ENCODE peak calls at places on chromosomes 3 and 15, in eight cellular contexts. One of them, this sample, is unnamed.
A peak's percentile ranks its signal among the peaks of the same experiment; 100 is the strongest.

GRCh38 chr15:34883633-34884032 is 85.9 kb downstream of the AQR start:
- DNase-seq in A549: no peak
- DNase-seq in esophagus squamous epithelium: no peak
- DNase-seq in stomach: no peak
- DNase-seq in CD8-positive, alpha-beta T cell: no peak
- DNase-seq in HAP-1: no peak
- DNase-seq in upper lobe of right lung: no peak
- DNase-seq in GM23338: no peak
- DNase-seq in this sample: no peak

GRCh38 chr15:101597360-101597928 is 54.7 kb downstream of the TM2D3 start:
- DNase-seq in A549: no peak
- DNase-seq in esophagus squamous epithelium: no peak
- DNase-seq in stomach: no peak
- DNase-seq in CD8-positive, alpha-beta T cell: no peak
- DNase-seq in HAP-1: no peak
- DNase-seq in upper lobe of right lung: no peak
- DNase-seq in GM23338: no peak
- DNase-seq in this sample: no peak

GRCh38 chr3:48178072-48178471 is 10.1 kb downstream of the CDC25A start:
- DNase-seq in A549: no peak
- DNase-seq in esophagus squamous epithelium: no peak
- DNase-seq in stomach: no peak
- DNase-seq in CD8-positive, alpha-beta T cell: no peak
- DNase-seq in HAP-1: no peak
- DNase-seq in upper lobe of right lung: no peak
- DNase-seq in GM23338: no peak
- DNase-seq in this sample: no peak

GRCh38 chr15:78715930-78716329 is 74.9 kb upstream of the CHRNB4 start:
- DNase-seq in A549: no peak
- DNase-seq in esophagus squamous epithelium: no peak
- DNase-seq in stomach: no peak
- DNase-seq in CD8-positive, alpha-beta T cell: no peak
- DNase-seq in HAP-1: no peak
- DNase-seq in upper lobe of right lung: no peak
- DNase-seq in GM23338: no peak
- DNase-seq in this sample: no peak

GRCh38 chr3:181741428-181741827 is 29.7 kb downstream of the SOX2 start:
- DNase-seq in A549: no peak
- DNase-seq in esophagus squamous epithelium: no peak
- DNase-seq in stomach: no peak
- DNase-seq in CD8-positive, alpha-beta T cell: no peak
- DNase-seq in HAP-1: no peak
- DNase-seq in upper lobe of right lung: no peak
- DNase-seq in GM23338: no peak
- DNase-seq in this sample: no peak

GRCh38 chr15:41233367-41233771 is 2.3 kb downstream of the CHP1 start:
- DNase-seq in A549: no peak
- DNase-seq in esophagus squamous epithelium: no peak
- DNase-seq in stomach: no peak
- DNase-seq in CD8-positive, alpha-beta T cell: no peak
- DNase-seq in HAP-1: no peak
- DNase-seq in upper lobe of right lung: no peak
- DNase-seq in GM23338: no peak
- DNase-seq in this sample: no peak

GRCh38 chr3:62051506-62051905 is 321.8 kb downstream of the FEZF2 start:
- DNase-seq in A549: no peak
- DNase-seq in esophagus squamous epithelium: no peak
- DNase-seq in stomach: peak; percentile 58
- DNase-seq in CD8-positive, alpha-beta T cell: no peak
- DNase-seq in HAP-1: peak; percentile 36
- DNase-seq in upper lobe of right lung: no peak
- DNase-seq in GM23338: peak; percentile 67
- DNase-seq in this sample: no peak

GRCh38 chr3:187064210-187065115 is 74.8 kb downstream of the RPL39L start:
- DNase-seq in A549: no peak
- DNase-seq in esophagus squamous epithelium: no peak
- DNase-seq in stomach: no peak
- DNase-seq in CD8-positive, alpha-beta T cell: no peak
- DNase-seq in HAP-1: no peak
- DNase-seq in upper lobe of right lung: no peak
- DNase-seq in GM23338: peak; percentile 27
- DNase-seq in this sample: no peak

GRCh38 chr3:36401056-36401455 is 20.8 kb downstream of the STAC start:
- DNase-seq in A549: no peak
- DNase-seq in esophagus squamous epithelium: no peak
- DNase-seq in stomach: no peak
- DNase-seq in CD8-positive, alpha-beta T cell: no peak
- DNase-seq in HAP-1: no peak
- DNase-seq in upper lobe of right lung: no peak
- DNase-seq in GM23338: no peak
- DNase-seq in this sample: no peak

GRCh38 chr3:56862352-56863062 is 60.8 kb upstream of the ARHGEF3 start:
- DNase-seq in A549: no peak
- DNase-seq in esophagus squamous epithelium: no peak
- DNase-seq in stomach: no peak
- DNase-seq in CD8-positive, alpha-beta T cell: no peak
- DNase-seq in HAP-1: no peak
- DNase-seq in upper lobe of right lung: no peak
- DNase-seq in GM23338: no peak
- DNase-seq in this sample: no peak

GRCh38 chr15:52071570-52071969 is 41.0 kb downstream of the BCL2L10 start:
- DNase-seq in A549: no peak
- DNase-seq in esophagus squamous epithelium: no peak
- DNase-seq in stomach: peak; percentile 71
- DNase-seq in CD8-positive, alpha-beta T cell: no peak
- DNase-seq in HAP-1: no peak
- DNase-seq in upper lobe of right lung: no peak
- DNase-seq in GM23338: no peak
- DNase-seq in this sample: no peak
- H3K4me3 ChIP-seq in A549: no peak overlapping the region
- H3K4me3 ChIP-seq in esophagus squamous epithelium: no peak overlapping the region
- H3K4me3 ChIP-seq in stomach: no peak overlapping the region
- H3K4me3 ChIP-seq in CD8-positive, alpha-beta T cell: no peak overlapping the region
- H3K4me3 ChIP-seq in HAP-1: no peak overlapping the region
- H3K4me3 ChIP-seq in upper lobe of right lung: no peak overlapping the region
- H3K4me3 ChIP-seq in GM23338: no peak overlapping the region
- H3K4me3 ChIP-seq in this sample: no peak overlapping the region

DNA sequence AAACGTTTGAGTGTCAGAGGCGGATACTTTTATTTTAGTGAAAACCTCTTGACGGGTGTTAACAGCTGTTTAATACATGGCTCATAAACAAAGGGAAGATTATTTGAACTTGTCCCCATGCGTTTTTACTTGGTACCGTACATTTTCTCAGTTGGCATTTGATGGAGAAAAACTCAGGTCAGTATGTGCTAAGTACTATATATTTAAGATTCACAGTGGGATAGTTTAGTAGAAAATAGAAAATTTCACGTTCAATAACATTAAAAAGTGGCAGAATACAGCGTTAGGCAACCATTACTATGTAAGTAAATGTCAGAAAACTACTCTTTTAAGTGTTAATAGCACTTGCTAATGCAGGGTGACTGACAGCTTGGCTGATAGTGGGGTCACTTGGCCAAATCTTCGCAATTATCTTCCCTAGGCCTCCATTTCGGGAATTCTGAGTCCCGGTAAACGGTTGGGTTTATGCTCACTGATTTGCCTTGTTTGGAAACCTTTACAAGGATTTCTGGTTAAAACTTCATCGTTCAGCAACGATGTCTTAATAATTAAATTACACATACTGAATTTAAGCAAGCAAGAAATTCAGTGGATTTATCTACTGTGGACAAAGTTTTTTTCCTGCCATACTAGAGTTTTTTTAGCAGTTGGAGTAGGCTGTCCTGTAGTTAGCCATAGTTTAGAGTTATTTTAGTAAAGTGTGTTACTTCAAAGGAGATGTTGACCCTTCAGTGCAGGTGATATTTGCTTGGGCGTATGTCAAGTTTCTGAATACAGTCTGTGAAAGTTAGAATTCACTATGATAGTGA is 4.9 kb downstream of the CHD2 start:
- DNase-seq in A549: no peak
- DNase-seq in esophagus squamous epithelium: no peak
- DNase-seq in stomach: no peak
- DNase-seq in CD8-positive, alpha-beta T cell: no peak
- DNase-seq in HAP-1: no peak
- DNase-seq in upper lobe of right lung: no peak
- DNase-seq in GM23338: no peak
- DNase-seq in this sample: no peak
- H3K4me1 ChIP-seq in A549: peaks cover 50% of the 10 kb centered on the region
- H3K4me1 ChIP-seq in esophagus squamous epithelium: peaks cover 75% of the 10 kb centered on the region
- H3K4me1 ChIP-seq in stomach: peaks cover 65% of the 10 kb centered on the region
- H3K4me1 ChIP-seq in CD8-positive, alpha-beta T cell: peaks cover 59% of the 10 kb centered on the region
- H3K4me1 ChIP-seq in HAP-1: peaks cover 45% of the 10 kb centered on the region
- H3K4me1 ChIP-seq in upper lobe of right lung: peaks cover 51% of the 10 kb centered on the region
- H3K4me1 ChIP-seq in GM23338: peaks cover 39% of the 10 kb centered on the region
- H3K4me1 ChIP-seq in this sample: peaks cover 11% of the 10 kb centered on the region

GRCh38 chr15:28107894-28108255 is 8.8 kb upstream of the OCA2 start:
- DNase-seq in A549: no peak
- DNase-seq in esophagus squamous epithelium: no peak
- DNase-seq in stomach: no peak
- DNase-seq in CD8-positive, alpha-beta T cell: no peak
- DNase-seq in HAP-1: no peak
- DNase-seq in upper lobe of right lung: no peak
- DNase-seq in GM23338: no peak
- DNase-seq in this sample: no peak

GRCh38 chr15:28107111-28107893 is 8.2 kb upstream of the OCA2 start:
- DNase-seq in A549: no peak
- DNase-seq in esophagus squamous epithelium: no peak
- DNase-seq in stomach: no peak
- DNase-seq in CD8-positive, alpha-beta T cell: no peak
- DNase-seq in HAP-1: no peak
- DNase-seq in upper lobe of right lung: peak; percentile 68
- DNase-seq in GM23338: peak; percentile 63
- DNase-seq in this sample: peak; percentile 64

GRCh38 chr15:28105224-28105791 is 6.2 kb upstream of the OCA2 start:
- DNase-seq in A549: no peak
- DNase-seq in esophagus squamous epithelium: no peak
- DNase-seq in stomach: no peak
- DNase-seq in CD8-positive, alpha-beta T cell: no peak
- DNase-seq in HAP-1: no peak
- DNase-seq in upper lobe of right lung: no peak
- DNase-seq in GM23338: no peak
- DNase-seq in this sample: peak; percentile 55

GRCh38 chr15:28105793-28106192 is 6.7 kb upstream of the OCA2 start:
- DNase-seq in A549: no peak
- DNase-seq in esophagus squamous epithelium: no peak
- DNase-seq in stomach: no peak
- DNase-seq in CD8-positive, alpha-beta T cell: no peak
- DNase-seq in HAP-1: no peak
- DNase-seq in upper lobe of right lung: no peak
- DNase-seq in GM23338: no peak
- DNase-seq in this sample: no peak

DNA sequence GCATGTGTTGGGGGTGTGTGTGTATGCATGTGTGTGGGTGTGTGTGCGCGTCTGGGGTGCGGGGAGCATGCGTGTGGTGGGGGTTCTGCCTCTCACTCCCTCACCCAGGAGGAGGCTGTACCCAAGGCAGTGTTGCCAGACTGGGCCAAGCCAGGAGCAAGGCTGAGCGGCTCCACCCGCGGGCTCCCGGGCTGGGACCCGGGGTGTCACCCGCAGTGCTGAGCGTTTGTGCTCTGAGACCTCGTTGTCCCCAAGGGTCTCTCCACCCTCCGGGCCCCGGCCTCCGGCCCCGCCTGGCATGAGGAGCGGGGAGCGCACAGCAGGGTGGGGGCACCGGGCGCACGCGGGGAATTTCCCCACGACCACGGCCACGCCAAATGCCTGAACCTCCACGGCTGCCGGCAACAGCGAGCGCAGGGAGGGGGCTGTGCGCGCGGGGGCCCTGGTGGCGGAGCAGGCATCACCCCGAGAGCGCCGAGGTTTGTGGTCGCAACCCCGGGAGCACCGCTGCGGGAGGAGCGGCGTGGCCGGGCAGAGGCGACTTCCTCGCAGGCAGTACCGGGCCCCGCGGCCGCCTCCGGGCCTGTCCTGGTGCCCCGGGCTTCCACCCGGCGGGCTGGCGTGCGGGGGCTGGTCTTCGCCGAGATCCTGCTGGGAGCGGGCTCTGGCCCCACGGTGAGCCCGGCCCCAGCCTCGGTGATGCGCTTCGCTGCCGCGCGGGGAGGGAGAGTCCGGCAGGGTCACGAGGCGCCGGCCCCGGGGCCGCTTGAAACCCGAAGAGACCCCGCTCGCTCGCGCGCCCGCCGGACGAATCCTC is 7.4 kb upstream of the OCA2 start:
- DNase-seq in A549: peak; percentile 51
- DNase-seq in esophagus squamous epithelium: no peak
- DNase-seq in stomach: no peak
- DNase-seq in CD8-positive, alpha-beta T cell: no peak
- DNase-seq in HAP-1: no peak
- DNase-seq in upper lobe of right lung: peak; percentile 65
- DNase-seq in GM23338: peak; percentile 34
- DNase-seq in this sample: no peak
- H3K4me3 ChIP-seq in A549: peak overlapping the region; percentile 42
- H3K4me3 ChIP-seq in esophagus squamous epithelium: peak overlapping the region; percentile 76
- H3K4me3 ChIP-seq in stomach: peak overlapping the region; percentile 51
- H3K4me3 ChIP-seq in CD8-positive, alpha-beta T cell: peak overlapping the region; percentile 53
- H3K4me3 ChIP-seq in HAP-1: no peak overlapping the region
- H3K4me3 ChIP-seq in upper lobe of right lung: peak overlapping the region; percentile 57
- H3K4me3 ChIP-seq in GM23338: peak overlapping the region; percentile 72
- H3K4me3 ChIP-seq in this sample: peak overlapping the region; percentile 75

GRCh38 chr3:171834461-171834801 is 8.7 kb upstream of the TMEM212 start:
- DNase-seq in A549: no peak
- DNase-seq in esophagus squamous epithelium: no peak
- DNase-seq in stomach: no peak
- DNase-seq in CD8-positive, alpha-beta T cell: no peak
- DNase-seq in HAP-1: no peak
- DNase-seq in upper lobe of right lung: no peak
- DNase-seq in GM23338: no peak
- DNase-seq in this sample: no peak

GRCh38 chr3:171833006-171833405 is 10.1 kb upstream of the TMEM212 start:
- DNase-seq in A549: no peak
- DNase-seq in esophagus squamous epithelium: no peak
- DNase-seq in stomach: no peak
- DNase-seq in CD8-positive, alpha-beta T cell: no peak
- DNase-seq in HAP-1: no peak
- DNase-seq in upper lobe of right lung: no peak
- DNase-seq in GM23338: no peak
- DNase-seq in this sample: no peak

GRCh38 chr3:171829841-171830559 is 13.1 kb upstream of the TMEM212 start:
- DNase-seq in A549: peak; percentile 68
- DNase-seq in esophagus squamous epithelium: no peak
- DNase-seq in stomach: peak; percentile 74
- DNase-seq in CD8-positive, alpha-beta T cell: no peak
- DNase-seq in HAP-1: peak; percentile 74
- DNase-seq in upper lobe of right lung: peak; percentile 79
- DNase-seq in GM23338: peak; percentile 86
- DNase-seq in this sample: peak; percentile 75

GRCh38 chr3:171833775-171834460 is 9.2 kb upstream of the TMEM212 start:
- DNase-seq in A549: no peak
- DNase-seq in esophagus squamous epithelium: no peak
- DNase-seq in stomach: no peak
- DNase-seq in CD8-positive, alpha-beta T cell: no peak
- DNase-seq in HAP-1: no peak
- DNase-seq in upper lobe of right lung: no peak
- DNase-seq in GM23338: peak; percentile 42
- DNase-seq in this sample: no peak

DNA sequence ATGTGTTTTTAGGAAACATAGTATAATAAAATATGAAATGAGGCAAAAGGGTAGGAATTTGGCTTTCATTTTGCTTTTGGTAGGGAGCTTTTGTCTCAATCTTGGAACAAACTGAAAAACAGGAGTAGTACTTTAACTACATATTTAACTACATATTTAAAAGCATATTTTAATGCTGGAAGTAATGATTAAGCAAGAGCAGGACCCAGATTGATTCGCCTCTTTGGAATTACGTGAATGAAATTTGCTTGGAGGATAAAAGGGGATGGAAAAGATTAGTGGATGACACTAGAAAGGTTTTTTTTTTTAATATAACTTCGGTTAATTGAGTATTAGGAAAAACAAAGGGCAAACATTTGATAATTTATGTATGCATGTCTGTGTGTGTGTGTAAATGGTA is 11.2 kb upstream of the TMEM212 start:
- DNase-seq in A549: no peak
- DNase-seq in esophagus squamous epithelium: no peak
- DNase-seq in stomach: no peak
- DNase-seq in CD8-positive, alpha-beta T cell: no peak
- DNase-seq in HAP-1: no peak
- DNase-seq in upper lobe of right lung: no peak
- DNase-seq in GM23338: no peak
- DNase-seq in this sample: no peak
- H3K4me1 ChIP-seq in A549: peaks cover 48% of the 10 kb centered on the region
- H3K4me1 ChIP-seq in esophagus squamous epithelium: peaks cover 39% of the 10 kb centered on the region
- H3K4me1 ChIP-seq in stomach: peaks cover 36% of the 10 kb centered on the region
- H3K4me1 ChIP-seq in CD8-positive, alpha-beta T cell: no peaks in the 10 kb centered on the region
- H3K4me1 ChIP-seq in HAP-1: peaks cover 3% of the 10 kb centered on the region
- H3K4me1 ChIP-seq in upper lobe of right lung: peaks cover 37% of the 10 kb centered on the region
- H3K4me1 ChIP-seq in GM23338: peaks cover 3% of the 10 kb centered on the region
- H3K4me1 ChIP-seq in this sample: peaks cover 9% of the 10 kb centered on the region